ENCODE peak calls at places on chromosomes 4 and X, in seven cellular contexts. F is AG09309, B is astrocyte of the spinal cord, X is GM10248, K is tibial nerve, O is fibroblast of the aortic adventitia, T is cardiac fibroblast. Y is an unnamed sample.

GRCh38 chr4:86924805-86925204 is 10.0 kb upstream of the AFF1 start:
- DNase-seq in F (no peak), B (peak), X (no peak), K (no peak), O (peak), T (peak), Y (no peak)

GRCh38 chr4:183182873-183183725 is 84.0 kb downstream of the WWC2 start:
- DNase-seq in F (peak), B (peak), X (no peak), K (no peak), O (peak), T (peak), Y (no peak)

GRCh38 chrX:72208126-72208525 is 26.6 kb downstream of the PIN4 start:
- DNase-seq in F (no peak), B (no peak), X (no peak), K (no peak), O (no peak), T (no peak), Y (no peak)

GRCh38 chrX:19964017-19964710 is 26.7 kb downstream of the BCLAF3 start:
- DNase-seq in F (no peak), B (no peak), X (peak), K (no peak), O (no peak), T (no peak), Y (no peak)

GRCh38 chrX:105328773-105329172 is 108.3 kb upstream of the TEX13A start:
- DNase-seq in F (no peak), B (no peak), X (no peak), K (no peak), O (no peak), T (peak), Y (no peak)

GRCh38 chr4:77194989-77195388 is 38.0 kb downstream of the CCNG2 start:
- DNase-seq in F (no peak), B (no peak), X (no peak), K (no peak), O (no peak), T (no peak), Y (no peak)

GRCh38 chr4:99915449-99915848 is 21.2 kb upstream of the LAMTOR3 start:
- DNase-seq in F (no peak), B (peak), X (no peak), K (no peak), O (no peak), T (no peak), Y (no peak)

GRCh38 chr4:47017081-47017480 is 14.3 kb upstream of the GABRB1 start:
- DNase-seq in F (no peak), B (no peak), X (no peak), K (no peak), O (no peak), T (no peak), Y (no peak)

GRCh38 chr4:80266267-80266901 is at the start of gene FGF5:
- DNase-seq in F (peak), B (peak), X (no peak), K (no peak), O (peak), T (peak), Y (peak)

GRCh38 chr4:41670982-41671381 is 77.5 kb downstream of the PHOX2B start:
- DNase-seq in F (no peak), B (no peak), X (no peak), K (no peak), O (no peak), T (no peak), Y (no peak)

GRCh38 chr4:156949373-156949814 is 22.2 kb downstream of the PDGFC start:
- DNase-seq in F (no peak), B (peak), X (no peak), K (no peak), O (peak), T (peak), Y (no peak)

GRCh38 chr4:188822698-188823097 is 683.5 kb downstream of the TRIML1 start:
- DNase-seq in F (no peak), B (no peak), X (no peak), K (no peak), O (no peak), T (no peak), Y (no peak)

GRCh38 chrX:119228506-119229290 is 7.4 kb upstream of the PGRMC1 start:
- DNase-seq in F (peak), B (peak), X (no peak), K (no peak), O (peak), T (peak), Y (no peak)

GRCh38 chr4:152106781-152107321 is 346.0 kb upstream of the GATB start:
- DNase-seq in F (no peak), B (peak), X (no peak), K (no peak), O (no peak), T (peak), Y (no peak)

GRCh38 chrX:41332005-41332404 is 2.0 kb upstream of the DDX3X start:
- DNase-seq in F (no peak), B (no peak), X (no peak), K (no peak), O (no peak), T (no peak), Y (no peak)

GRCh38 chr4:83723609-83724008 is 187.7 kb downstream of the GPAT3 start:
- DNase-seq in F (no peak), B (no peak), X (no peak), K (no peak), O (no peak), T (no peak), Y (no peak)

GRCh38 chrX:110992611-110993010 is 103.4 kb upstream of the PAK3 start:
- DNase-seq in F (no peak), B (peak), X (peak), K (no peak), O (peak), T (peak), Y (no peak)

GRCh38 chr4:177505171-177505615 is 63.0 kb upstream of the AGA start:
- DNase-seq in F (no peak), B (no peak), X (no peak), K (no peak), O (no peak), T (no peak), Y (no peak)

GRCh38 chr4:15717647-15718416 is 15.0 kb downstream of the BST1 start:
- DNase-seq in F (no peak), B (peak), X (no peak), K (no peak), O (no peak), T (no peak), Y (no peak)

GRCh38 chr4:30757357-30757756 is 37.2 kb downstream of the PCDH7 start:
- DNase-seq in F (peak), B (peak), X (no peak), K (no peak), O (peak), T (peak), Y (no peak)

GRCh38 chr4:151541438-151542071 is 132.6 kb downstream of the FHIP1A start:
- DNase-seq in F (peak), B (peak), X (no peak), K (no peak), O (peak), T (peak), Y (no peak)

GRCh38 chrX:136480383-136480782 is 7.4 kb upstream of the BRS3 start:
- DNase-seq in F (no peak), B (no peak), X (no peak), K (no peak), O (no peak), T (no peak), Y (no peak)

GRCh38 chr4:142095886-142096605 is 459.7 kb downstream of the IL15 start:
- DNase-seq in F (peak), B (peak), X (no peak), K (no peak), O (peak), T (peak), Y (no peak)

GRCh38 chr4:46889410-46889809 is 19.6 kb downstream of the COX7B2 start:
- DNase-seq in F (no peak), B (no peak), X (no peak), K (no peak), O (no peak), T (no peak), Y (no peak)

GRCh38 chr4:26345541-26345940 is 24.7 kb downstream of the RBPJ start:
- DNase-seq in F (no peak), B (no peak), X (no peak), K (no peak), O (no peak), T (no peak), Y (no peak)

GRCh38 chr4:108359936-108360681 is 191.4 kb upstream of the LEF1 start:
- DNase-seq in F (no peak), B (no peak), X (no peak), K (no peak), O (no peak), T (no peak), Y (no peak)

GRCh38 chr4:123844374-123844773 is 447.8 kb downstream of the SPRY1 start:
- DNase-seq in F (no peak), B (no peak), X (no peak), K (no peak), O (no peak), T (no peak), Y (no peak)

GRCh38 chr4:95013236-95013635 is 255.5 kb downstream of the BMPR1B start:
- DNase-seq in F (no peak), B (peak), X (no peak), K (no peak), O (no peak), T (no peak), Y (no peak)

GRCh38 chr4:173516621-173517612 is 13.1 kb downstream of the HAND2 start:
- DNase-seq in F (no peak), B (no peak), X (no peak), K (no peak), O (peak), T (peak), Y (no peak)

GRCh38 chrX:31036895-31037294 is 34.9 kb downstream of the FTHL17 start:
- DNase-seq in F (peak), B (peak), X (peak), K (peak), O (peak), T (peak), Y (no peak)

GRCh38 chr4:44914223-44914622 is 187.9 kb upstream of the GNPDA2 start:
- DNase-seq in F (no peak), B (no peak), X (no peak), K (no peak), O (no peak), T (no peak), Y (no peak)

GRCh38 chr4:120613778-120614177 is 308.7 kb downstream of the PRDM5 start:
- DNase-seq in F (no peak), B (no peak), X (no peak), K (no peak), O (no peak), T (no peak), Y (no peak)

GRCh38 chr4:47972181-47972580 is 44.3 kb downstream of the CNGA1 start:
- DNase-seq in F (no peak), B (no peak), X (peak), K (no peak), O (no peak), T (no peak), Y (no peak)

GRCh38 chrX:29935455-29935854 is 279.9 kb upstream of the MAGEB2 start:
- DNase-seq in F (no peak), B (no peak), X (no peak), K (no peak), O (no peak), T (no peak), Y (no peak)

GRCh38 chrX:29941292-29941691 is 274.1 kb upstream of the MAGEB2 start:
- DNase-seq in F (no peak), B (no peak), X (no peak), K (no peak), O (peak), T (peak), Y (no peak)

DNA sequence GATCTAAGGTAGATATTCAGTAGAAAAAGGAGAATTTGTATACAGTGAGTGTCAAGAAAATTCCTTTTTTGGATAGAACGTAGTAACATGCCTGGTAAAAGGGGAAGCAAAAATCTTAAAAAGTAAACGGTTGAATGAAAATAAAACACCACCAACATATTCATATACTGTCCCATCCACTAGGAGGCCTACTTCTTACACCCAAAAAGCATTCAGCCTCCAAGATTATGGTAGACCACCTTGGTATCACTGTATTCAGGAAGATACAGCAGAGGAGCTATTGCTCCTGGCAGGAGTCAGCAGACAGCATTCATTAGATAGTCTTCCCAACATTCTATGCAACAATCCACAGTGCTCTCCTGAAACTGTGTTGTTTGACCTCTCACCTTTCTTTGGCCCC is 274.6 kb upstream of the MAGEB2 start:
- DNase-seq in F (no peak), B (no peak), X (no peak), K (no peak), O (no peak), T (no peak), Y (no peak)
- TF ChIP-seq CTCF in F (no peak), B (no peak), X (no peak), K (no peak), O (no peak), T (no peak), Y (no peak)

DNA sequence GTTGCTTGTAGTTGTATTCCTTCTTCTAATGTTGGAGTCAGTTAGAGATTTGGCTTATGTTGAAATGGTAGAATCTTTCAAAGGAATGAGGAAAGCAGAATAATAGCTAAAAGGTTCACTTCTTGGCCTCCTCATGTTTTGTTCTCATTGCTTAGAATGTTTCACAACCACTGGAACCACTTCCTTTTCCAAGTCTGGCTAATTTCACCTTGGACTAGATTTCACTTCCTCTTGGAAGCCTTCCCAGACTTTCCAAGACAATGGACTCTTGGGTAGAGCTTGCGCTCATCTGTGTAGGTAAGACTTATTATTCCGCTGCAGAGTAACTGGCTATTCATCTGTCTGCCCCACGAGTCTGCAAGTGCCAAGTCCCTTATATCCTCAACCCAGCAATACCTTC is 8.3 kb downstream of the SPATA18 start:
- DNase-seq in F (peak), B (peak), X (no peak), K (no peak), O (peak), T (peak), Y (no peak)
- TF ChIP-seq CTCF in F (no peak), B (no peak), X (no peak), K (no peak), O (no peak), T (no peak), Y (no peak)

DNA sequence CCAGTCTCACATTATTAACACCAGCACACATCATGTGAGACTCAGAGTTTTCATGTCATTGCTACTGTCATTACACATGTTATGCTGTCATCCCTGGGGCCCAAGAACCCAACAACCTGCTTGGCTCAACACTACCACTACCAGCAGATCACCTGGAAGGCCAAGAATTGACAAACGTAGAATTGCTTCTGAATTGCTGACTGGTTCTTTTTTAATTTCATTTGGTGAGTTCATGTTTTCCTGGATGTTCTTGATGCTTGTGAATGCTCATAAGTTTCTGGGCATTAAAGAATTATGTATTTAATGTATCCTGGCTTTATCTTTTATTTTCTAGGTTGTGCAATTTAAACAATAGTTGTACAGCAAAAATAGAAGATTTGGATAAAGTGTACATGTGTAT is 40.2 kb downstream of the ACTRT1 start:
- DNase-seq in F (no peak), B (no peak), X (no peak), K (no peak), O (no peak), T (no peak), Y (no peak)
- TF ChIP-seq CTCF in F (no peak), B (no peak), X (no peak), K (no peak), O (no peak), T (no peak), Y (no peak)

GRCh38 chrX:38192007-38192625 is 28.6 kb downstream of the SRPX start:
- DNase-seq in F (no peak), B (no peak), X (no peak), K (no peak), O (no peak), T (no peak), Y (no peak)
- TF ChIP-seq CTCF in F (peak), B (peak), X (no peak), K (no peak), O (peak), T (peak), Y (peak)

GRCh38 chr4:926538-926937 is 5.6 kb downstream of the GAK start:
- DNase-seq in F (no peak), B (no peak), X (no peak), K (no peak), O (peak), T (peak), Y (peak)
- TF ChIP-seq CTCF in F (peak), B (peak), X (no peak), K (no peak), O (peak), T (peak), Y (no peak)

Y was measured in spleen.